ENCODE peak calls at places on chromosomes 1 and 21, in four cellular contexts. A is mucosa of gallbladder; N is pulmonary artery endothelial cell; H is stimulated activated CD8-positive, alpha-beta memory T cell treated with anti-CD3 and anti-CD28 coated beads, Interleukin-4, amount 100 ng/mL, for 1 hour. Y is an unnamed sample.

GRCh38 chr1:175073054-175073453 is 5.4 kb downstream of the TNN start:
- DNase-seq in H (no peak), A (peak), N (no peak), Y (no peak)

GRCh38 chr1:33380811-33381210 is 50.1 kb downstream of the PHC2 start:
- DNase-seq in A (no peak), H (no peak), N (no peak), Y (no peak)

GRCh38 chr1:17168480-17168878 is 36.4 kb upstream of the PADI1 start:
- DNase-seq in H (no peak), N (no peak), A (no peak), Y (no peak)

GRCh38 chr1:30174499-30174898 is 548.9 kb downstream of the MATN1 start:
- DNase-seq in A (no peak), H (no peak), N (no peak), Y (no peak)

GRCh38 chr21:45059121-45059520 is 15.3 kb upstream of the ADARB1 start:
- DNase-seq in H (no peak), N (no peak), A (no peak), Y (no peak)

GRCh38 chr1:169072945-169073725 is 33.4 kb upstream of the ATP1B1 start:
- DNase-seq in A (no peak), H (no peak), N (no peak), Y (no peak)

GRCh38 chr1:235513495-235514366 is 9.5 kb upstream of the B3GALNT2 start:
- DNase-seq in N (peak), A (peak), H (no peak), Y (no peak)

GRCh38 chr1:39976732-39977131 is 21.8 kb downstream of the MFSD2A start:
- DNase-seq in A (no peak), N (no peak), H (no peak), Y (no peak)

GRCh38 chr1:87279966-87280535 is 48.6 kb upstream of the LMO4 start:
- DNase-seq in N (no peak), H (no peak), A (no peak), Y (no peak)

GRCh38 chr1:221965252-221965651 is 223.4 kb upstream of the DUSP10 start:
- DNase-seq in H (no peak), A (no peak), N (no peak), Y (no peak)

GRCh38 chr1:6918286-6918907 is 133.1 kb downstream of the CAMTA1 start:
- DNase-seq in N (no peak), H (no peak), A (no peak), Y (no peak)

GRCh38 chr1:198653815-198654413 is 15.1 kb downstream of the PTPRC start:
- DNase-seq in H (no peak), N (no peak), A (no peak), Y (no peak)

GRCh38 chr1:156775799-156776198 is 8.5 kb downstream of the PRCC start:
- DNase-seq in N (no peak), A (no peak), H (no peak), Y (no peak)

GRCh38 chr1:46368781-46369180 is 25.3 kb upstream of the FAAH start:
- DNase-seq in H (no peak), A (no peak), N (no peak), Y (no peak)

GRCh38 chr1:27556781-27557595 is 47.0 kb downstream of the AHDC1 start:
- DNase-seq in H (peak), A (peak), N (peak), Y (peak)

GRCh38 chr21:14632359-14632758 is 86.2 kb upstream of the SAMSN1 start:
- DNase-seq in N (no peak), H (no peak), A (no peak), Y (no peak)

GRCh38 chr1:118185083-118185899 is at the start of gene SPAG17:
- DNase-seq in A (peak), H (no peak), N (no peak), Y (no peak)

GRCh38 chr21:30257773-30258172 is 25.0 kb downstream of the KRTAP24-1 start:
- DNase-seq in N (no peak), H (no peak), A (peak), Y (no peak)

GRCh38 chr1:178938959-178939317 is 68.1 kb upstream of the ANGPTL1 start:
- DNase-seq in N (no peak), A (no peak), H (no peak), Y (no peak)

GRCh38 chr1:34705077-34705476 is 49.8 kb upstream of the GJB5 start:
- DNase-seq in N (no peak), A (no peak), H (no peak), Y (no peak)

GRCh38 chr1:172951728-172952365 is 98.9 kb downstream of the TNFSF18 start:
- DNase-seq in A (no peak), H (no peak), N (no peak), Y (no peak)

GRCh38 chr21:32382108-32382601 is 10.7 kb downstream of the URB1 start:
- DNase-seq in A (no peak), N (no peak), H (no peak), Y (no peak)

GRCh38 chr1:214493126-214493796 is 58.1 kb downstream of the PTPN14 start:
- DNase-seq in H (no peak), A (no peak), N (no peak), Y (no peak)

GRCh38 chr1:100582943-100583342 is 45.0 kb downstream of the GPR88 start:
- DNase-seq in H (no peak), N (no peak), A (no peak), Y (no peak)

GRCh38 chr1:42962641-42963377 is 4.1 kb upstream of the SLC2A1 start:
- DNase-seq in A (peak), N (no peak), H (no peak), Y (peak)

GRCh38 chr1:230173176-230173575 is 106.1 kb downstream of the GALNT2 start:
- DNase-seq in A (no peak), N (no peak), H (no peak), Y (no peak)

GRCh38 chr21:16363563-16363962 is 633.8 kb downstream of the USP25 start:
- DNase-seq in A (no peak), N (no peak), H (no peak), Y (no peak)

GRCh38 chr1:184524248-184524647 is 137.4 kb downstream of the C1orf21 start:
- DNase-seq in A (no peak), H (no peak), N (no peak), Y (no peak)

GRCh38 chr21:38060533-38060932 is 144.3 kb upstream of the KCNJ6 start:
- DNase-seq in A (no peak), H (no peak), N (no peak), Y (no peak)

GRCh38 chr1:87149166-87150065 is 179.3 kb upstream of the LMO4 start:
- DNase-seq in A (no peak), N (no peak), H (no peak), Y (no peak)

GRCh38 chr1:18360251-18360650 is 120.5 kb upstream of the KLHDC7A start:
- DNase-seq in H (no peak), N (no peak), A (no peak), Y (no peak)

GRCh38 chr21:45102391-45102932 is 28.1 kb downstream of the ADARB1 start:
- DNase-seq in A (no peak), H (no peak), N (peak), Y (no peak)

GRCh38 chr1:9822897-9823692 is 670 bp downstream of the CLSTN1 start:
- DNase-seq in H (peak), A (no peak), N (no peak), Y (peak)

GRCh38 chr21:37868896-37869295 is 47.4 kb downstream of the KCNJ6 start:
- DNase-seq in H (no peak), N (no peak), A (no peak), Y (no peak)

GRCh38 chr21:45549670-45550463 is 7.6 kb upstream of the SLC19A1 start:
- DNase-seq in A (no peak), H (no peak), N (no peak), Y (no peak)